ENCODE peak calls at places on chromosome 1, in nine cellular contexts. One of them, this sample, is unnamed.

GRCh38 chr1:8004803-8005573 is 21.1 kb downstream of the ERRFI1 start:
- DNase-seq in WERI-Rb-1: peak; percentile 45
- DNase-seq in GM23248: peak; percentile 97
- DNase-seq in endodermal cell: peak; percentile 84
- DNase-seq in NCI-H524: no peak
- DNase-seq in amygdala: no peak
- DNase-seq in lung: peak; percentile 78
- DNase-seq in activated naive CD8-positive, alpha-beta T cell treated with anti-CD3 and anti-CD28 coated beads, Interleukin-2, amount 50 U/mL, for 24 hours: no peak
- DNase-seq in Daoy: peak; percentile 94
- DNase-seq in this sample: peak; percentile 89

GRCh38 chr1:94617139-94617805 is 75.7 kb upstream of the F3 start:
- DNase-seq in activated naive CD8-positive, alpha-beta T cell treated with anti-CD3 and anti-CD28 coated beads, Interleukin-2, amount 50 U/mL, for 24 hours: no peak
- DNase-seq in GM23248: peak; percentile 60
- DNase-seq in amygdala: no peak
- DNase-seq in WERI-Rb-1: no peak
- DNase-seq in NCI-H524: peak; percentile 20
- DNase-seq in lung: no peak
- DNase-seq in Daoy: peak; percentile 90
- DNase-seq in endodermal cell: no peak
- DNase-seq in this sample: no peak

GRCh38 chr1:46474580-46474979 is 15.1 kb upstream of the DMBX1 start:
- DNase-seq in amygdala: no peak
- DNase-seq in WERI-Rb-1: no peak
- DNase-seq in activated naive CD8-positive, alpha-beta T cell treated with anti-CD3 and anti-CD28 coated beads, Interleukin-2, amount 50 U/mL, for 24 hours: no peak
- DNase-seq in NCI-H524: no peak
- DNase-seq in lung: no peak
- DNase-seq in endodermal cell: no peak
- DNase-seq in GM23248: no peak
- DNase-seq in Daoy: no peak
- DNase-seq in this sample: no peak

GRCh38 chr1:55813619-55814018 is 598.5 kb upstream of the USP24 start:
- DNase-seq in endodermal cell: no peak
- DNase-seq in lung: no peak
- DNase-seq in activated naive CD8-positive, alpha-beta T cell treated with anti-CD3 and anti-CD28 coated beads, Interleukin-2, amount 50 U/mL, for 24 hours: no peak
- DNase-seq in WERI-Rb-1: no peak
- DNase-seq in NCI-H524: no peak
- DNase-seq in GM23248: peak; percentile 79
- DNase-seq in amygdala: no peak
- DNase-seq in Daoy: no peak
- DNase-seq in this sample: no peak

GRCh38 chr1:209720826-209721225 is 16.2 kb downstream of the HSD11B1 start:
- DNase-seq in WERI-Rb-1: peak; percentile 13
- DNase-seq in endodermal cell: no peak
- DNase-seq in lung: no peak
- DNase-seq in amygdala: no peak
- DNase-seq in NCI-H524: peak; percentile 53
- DNase-seq in activated naive CD8-positive, alpha-beta T cell treated with anti-CD3 and anti-CD28 coated beads, Interleukin-2, amount 50 U/mL, for 24 hours: no peak
- DNase-seq in GM23248: no peak
- DNase-seq in Daoy: no peak
- DNase-seq in this sample: peak; percentile 21

GRCh38 chr1:5595531-5596170 is 396.6 kb downstream of the NPHP4 start:
- DNase-seq in activated naive CD8-positive, alpha-beta T cell treated with anti-CD3 and anti-CD28 coated beads, Interleukin-2, amount 50 U/mL, for 24 hours: no peak
- DNase-seq in WERI-Rb-1: no peak
- DNase-seq in GM23248: no peak
- DNase-seq in lung: peak; percentile 24
- DNase-seq in endodermal cell: peak; percentile 35
- DNase-seq in Daoy: no peak
- DNase-seq in amygdala: no peak
- DNase-seq in NCI-H524: no peak
- DNase-seq in this sample: no peak

GRCh38 chr1:54475357-54476230 is 69.4 kb upstream of the SSBP3 start:
- DNase-seq in endodermal cell: peak; percentile 82
- DNase-seq in NCI-H524: peak; percentile 52
- DNase-seq in Daoy: no peak
- DNase-seq in amygdala: no peak
- DNase-seq in GM23248: no peak
- DNase-seq in lung: no peak
- DNase-seq in WERI-Rb-1: no peak
- DNase-seq in activated naive CD8-positive, alpha-beta T cell treated with anti-CD3 and anti-CD28 coated beads, Interleukin-2, amount 50 U/mL, for 24 hours: no peak
- DNase-seq in this sample: no peak

GRCh38 chr1:27527223-27527856 is 37.4 kb upstream of the WASF2 start:
- DNase-seq in amygdala: peak; percentile 29
- DNase-seq in endodermal cell: peak; percentile 97
- DNase-seq in activated naive CD8-positive, alpha-beta T cell treated with anti-CD3 and anti-CD28 coated beads, Interleukin-2, amount 50 U/mL, for 24 hours: peak; percentile 35
- DNase-seq in NCI-H524: peak; percentile 95
- DNase-seq in GM23248: no peak
- DNase-seq in WERI-Rb-1: peak; percentile 77
- DNase-seq in Daoy: no peak
- DNase-seq in lung: no peak
- DNase-seq in this sample: peak; percentile 97

GRCh38 chr1:245155186-245156040 is 628 bp downstream of the KIF26B start:
- DNase-seq in NCI-H524: peak; percentile 44
- DNase-seq in activated naive CD8-positive, alpha-beta T cell treated with anti-CD3 and anti-CD28 coated beads, Interleukin-2, amount 50 U/mL, for 24 hours: peak; percentile 9
- DNase-seq in Daoy: peak; percentile 52
- DNase-seq in amygdala: peak; percentile 29
- DNase-seq in lung: no peak
- DNase-seq in GM23248: peak; percentile 64
- DNase-seq in endodermal cell: peak; percentile 80
- DNase-seq in WERI-Rb-1: peak; percentile 23
- DNase-seq in this sample: peak; percentile 69